ENCODE peak calls at places on chromosome 14, in five cellular contexts. One of them, this sample, is unnamed.

GRCh38 chr14:58098507-58098906 is 53.5 kb downstream of the ARMH4 start:
- DNase-seq in DMS153: peak; percentile 64
- DNase-seq in NCI-H2081: peak; percentile 42
- DNase-seq in naive thymus-derived CD8-positive, alpha-beta T cell: no peak
- DNase-seq in occipital lobe: no peak
- DNase-seq in this sample: no peak

GRCh38 chr14:37436519-37436918 is 158.5 kb downstream of the FOXA1 start:
- DNase-seq in DMS153: peak; percentile 47
- DNase-seq in occipital lobe: no peak
- DNase-seq in naive thymus-derived CD8-positive, alpha-beta T cell: no peak
- DNase-seq in NCI-H2081: peak; percentile 33
- DNase-seq in this sample: no peak

GRCh38 chr14:103695331-103696026 is 19.8 kb downstream of the XRCC3 start:
- DNase-seq in DMS153: no peak
- DNase-seq in occipital lobe: no peak
- DNase-seq in naive thymus-derived CD8-positive, alpha-beta T cell: no peak
- DNase-seq in NCI-H2081: no peak
- DNase-seq in this sample: no peak

GRCh38 chr14:103056322-103057027 is 874 bp downstream of the CDC42BPB start:
- DNase-seq in occipital lobe: no peak
- DNase-seq in NCI-H2081: peak; percentile 78
- DNase-seq in naive thymus-derived CD8-positive, alpha-beta T cell: no peak
- DNase-seq in DMS153: peak; percentile 2
- DNase-seq in this sample: no peak

GRCh38 chr14:58744951-58745350 is 107.2 kb downstream of the DACT1 start:
- DNase-seq in DMS153: no peak
- DNase-seq in naive thymus-derived CD8-positive, alpha-beta T cell: no peak
- DNase-seq in occipital lobe: no peak
- DNase-seq in NCI-H2081: no peak
- DNase-seq in this sample: no peak

GRCh38 chr14:67359775-67360468 is at the start of the genes ATP6V1D and EIF2S1:
- DNase-seq in DMS153: peak; percentile 98
- DNase-seq in naive thymus-derived CD8-positive, alpha-beta T cell: peak; percentile 100
- DNase-seq in NCI-H2081: peak; percentile 99
- DNase-seq in occipital lobe: peak; percentile 99
- DNase-seq in this sample: peak; percentile 97

GRCh38 chr14:98136420-98136819 is 1135.6 kb downstream of the BCL11B start:
- DNase-seq in naive thymus-derived CD8-positive, alpha-beta T cell: no peak
- DNase-seq in DMS153: no peak
- DNase-seq in occipital lobe: no peak
- DNase-seq in NCI-H2081: no peak
- DNase-seq in this sample: no peak

GRCh38 chr14:59190372-59190771 is 1.9 kb downstream of the DAAM1 start:
- DNase-seq in DMS153: no peak
- DNase-seq in naive thymus-derived CD8-positive, alpha-beta T cell: no peak
- DNase-seq in NCI-H2081: no peak
- DNase-seq in occipital lobe: no peak
- DNase-seq in this sample: no peak

GRCh38 chr14:101962503-101962874 is 1.9 kb upstream of the DYNC1H1 start:
- DNase-seq in naive thymus-derived CD8-positive, alpha-beta T cell: no peak
- DNase-seq in occipital lobe: peak; percentile 30
- DNase-seq in NCI-H2081: peak; percentile 78
- DNase-seq in DMS153: peak; percentile 35
- DNase-seq in this sample: peak; percentile 84

GRCh38 chr14:76947078-76947837 is 81.2 kb downstream of the IRF2BPL start:
- DNase-seq in occipital lobe: peak; percentile 88
- DNase-seq in DMS153: peak; percentile 98
- DNase-seq in naive thymus-derived CD8-positive, alpha-beta T cell: peak; percentile 65
- DNase-seq in NCI-H2081: peak; percentile 97
- DNase-seq in this sample: no peak

GRCh38 chr14:105497671-105498429 is 6.8 kb downstream of the TEDC1 start:
- DNase-seq in NCI-H2081: peak; percentile 43
- DNase-seq in occipital lobe: no peak
- DNase-seq in naive thymus-derived CD8-positive, alpha-beta T cell: no peak
- DNase-seq in DMS153: no peak
- DNase-seq in this sample: no peak

GRCh38 chr14:97180304-97181200 is 383.4 kb downstream of the VRK1 start:
- DNase-seq in naive thymus-derived CD8-positive, alpha-beta T cell: no peak
- DNase-seq in DMS153: no peak
- DNase-seq in occipital lobe: peak; percentile 45
- DNase-seq in NCI-H2081: no peak
- DNase-seq in this sample: no peak

GRCh38 chr14:28294834-28295440 is 471.6 kb upstream of the FOXG1 start:
- DNase-seq in DMS153: no peak
- DNase-seq in occipital lobe: no peak
- DNase-seq in naive thymus-derived CD8-positive, alpha-beta T cell: no peak
- DNase-seq in NCI-H2081: peak; percentile 1
- DNase-seq in this sample: no peak

GRCh38 chr14:65976771-65977170 is 509.4 kb upstream of the CCDC196 start:
- DNase-seq in NCI-H2081: no peak
- DNase-seq in occipital lobe: no peak
- DNase-seq in naive thymus-derived CD8-positive, alpha-beta T cell: no peak
- DNase-seq in DMS153: no peak
- DNase-seq in this sample: no peak

GRCh38 chr14:73462078-73462715 is 3.9 kb upstream of the NUMB start:
- DNase-seq in occipital lobe: peak; percentile 63
- DNase-seq in NCI-H2081: peak; percentile 80
- DNase-seq in DMS153: peak; percentile 83
- DNase-seq in naive thymus-derived CD8-positive, alpha-beta T cell: no peak
- DNase-seq in this sample: no peak

GRCh38 chr14:63544641-63545234 is 1.6 kb upstream of the PPP2R5E start:
- DNase-seq in DMS153: no peak
- DNase-seq in NCI-H2081: no peak
- DNase-seq in occipital lobe: no peak
- DNase-seq in naive thymus-derived CD8-positive, alpha-beta T cell: no peak
- DNase-seq in this sample: no peak

GRCh38 chr14:71588028-71588427 is 344.2 kb upstream of the RGS6 start:
- DNase-seq in NCI-H2081: no peak
- DNase-seq in DMS153: no peak
- DNase-seq in naive thymus-derived CD8-positive, alpha-beta T cell: no peak
- DNase-seq in occipital lobe: no peak
- DNase-seq in this sample: peak; percentile 84

GRCh38 chr14:32102152-32102787 is 25.2 kb downstream of the ARHGAP5 start:
- DNase-seq in naive thymus-derived CD8-positive, alpha-beta T cell: peak; percentile 41
- DNase-seq in DMS153: no peak
- DNase-seq in occipital lobe: no peak
- DNase-seq in NCI-H2081: no peak
- DNase-seq in this sample: no peak

GRCh38 chr14:90534091-90534837 is 137.4 kb downstream of the CALM1 start:
- DNase-seq in naive thymus-derived CD8-positive, alpha-beta T cell: no peak
- DNase-seq in occipital lobe: no peak
- DNase-seq in DMS153: no peak
- DNase-seq in NCI-H2081: no peak
- DNase-seq in this sample: no peak

This sample was measured in non-pigmented ciliary epithelial cell.